ENCODE peak calls at places on chromosome 15, in nine cellular contexts. R, C, D, O, G, Q, P, S and Z are unnamed samples.

GRCh38 chr15:63475670-63476069 is 28.7 kb upstream of the USP3 start:
- DNase-seq in R (no peak), C (no peak), D (no peak), O (no peak), G (no peak), Q (no peak), P (no peak), S (no peak), Z (no peak)

GRCh38 chr15:67803996-67804843 is 21.1 kb upstream of the SKOR1 start:
- DNase-seq in R (no peak), C (no peak), D (no peak), O (no peak), G (no peak), Q (no peak), P (no peak), S (no peak), Z (no peak)

GRCh38 chr15:31236184-31237041 is 90.2 kb upstream of the KLF13 start:
- DNase-seq in R (no peak), C (no peak), D (peak; percentile 96), O (peak; percentile 85), G (peak; percentile 90), Q (peak; percentile 79), P (peak; percentile 91), S (peak; percentile 28), Z (no peak)

GRCh38 chr15:63048986-63049665 is 6.6 kb downstream of the TPM1 start:
- DNase-seq in R (no peak), C (peak; percentile 74), D (peak; percentile 81), O (peak; percentile 66), G (no peak), Q (peak; percentile 42), P (peak; percentile 54), S (peak; percentile 57), Z (peak; percentile 73)

GRCh38 chr15:85276508-85276907 is 103.9 kb upstream of the AKAP13 start:
- DNase-seq in R (no peak), C (no peak), D (no peak), O (no peak), G (no peak), Q (no peak), P (no peak), S (no peak), Z (no peak)

GRCh38 chr15:31338879-31339557 is 12.4 kb downstream of the KLF13 start:
- DNase-seq in R (no peak), C (peak; percentile 88), D (no peak), O (peak; percentile 51), G (peak; percentile 29), Q (peak; percentile 53), P (no peak), S (peak; percentile 92), Z (no peak)

GRCh38 chr15:56910801-56911200 is 7.6 kb upstream of the TCF12 start:
- DNase-seq in R (no peak), C (no peak), D (no peak), O (no peak), G (no peak), Q (no peak), P (no peak), S (no peak), Z (no peak)

GRCh38 chr15:67105065-67105951 is 39.9 kb downstream of the SMAD3 start:
- DNase-seq in R (peak; percentile 90), C (no peak), D (peak; percentile 83), O (no peak), G (peak; percentile 97), Q (peak; percentile 61), P (peak; percentile 96), S (no peak), Z (peak; percentile 75)

GRCh38 chr15:90106522-90107117 is 4.4 kb upstream of the IDH2 start:
- DNase-seq in R (no peak), C (no peak), D (peak; percentile 80), O (no peak), G (no peak), Q (peak; percentile 35), P (peak; percentile 95), S (no peak), Z (no peak)

GRCh38 chr15:92634641-92635272 is 20.8 kb downstream of the FAM174B start:
- DNase-seq in R (no peak), C (no peak), D (no peak), O (peak; percentile 49), G (no peak), Q (no peak), P (no peak), S (no peak), Z (peak; percentile 53)

GRCh38 chr15:27250223-27250622 is 279.2 kb downstream of the GABRG3 start:
- DNase-seq in R (no peak), C (no peak), D (no peak), O (no peak), G (no peak), Q (no peak), P (no peak), S (no peak), Z (no peak)

GRCh38 chr15:100763764-100764750 is 115.6 kb upstream of the ALDH1A3 start:
- DNase-seq in R (no peak), C (no peak), D (no peak), O (no peak), G (no peak), Q (no peak), P (no peak), S (no peak), Z (peak; percentile 73)

GRCh38 chr15:100767002-100767825 is 112.4 kb upstream of the ALDH1A3 start:
- DNase-seq in R (no peak), C (no peak), D (peak; percentile 52), O (no peak), G (no peak), Q (no peak), P (no peak), S (no peak), Z (no peak)

GRCh38 chr15:100764778-100765457 is 114.7 kb upstream of the ALDH1A3 start:
- DNase-seq in R (no peak), C (peak; percentile 42), D (peak; percentile 54), O (no peak), G (peak; percentile 45), Q (no peak), P (no peak), S (no peak), Z (no peak)

GRCh38 chr15:100766225-100767001 is 113.2 kb upstream of the ALDH1A3 start:
- DNase-seq in R (no peak), C (peak; percentile 37), D (peak; percentile 53), O (no peak), G (no peak), Q (no peak), P (no peak), S (no peak), Z (peak; percentile 70)

DNA sequence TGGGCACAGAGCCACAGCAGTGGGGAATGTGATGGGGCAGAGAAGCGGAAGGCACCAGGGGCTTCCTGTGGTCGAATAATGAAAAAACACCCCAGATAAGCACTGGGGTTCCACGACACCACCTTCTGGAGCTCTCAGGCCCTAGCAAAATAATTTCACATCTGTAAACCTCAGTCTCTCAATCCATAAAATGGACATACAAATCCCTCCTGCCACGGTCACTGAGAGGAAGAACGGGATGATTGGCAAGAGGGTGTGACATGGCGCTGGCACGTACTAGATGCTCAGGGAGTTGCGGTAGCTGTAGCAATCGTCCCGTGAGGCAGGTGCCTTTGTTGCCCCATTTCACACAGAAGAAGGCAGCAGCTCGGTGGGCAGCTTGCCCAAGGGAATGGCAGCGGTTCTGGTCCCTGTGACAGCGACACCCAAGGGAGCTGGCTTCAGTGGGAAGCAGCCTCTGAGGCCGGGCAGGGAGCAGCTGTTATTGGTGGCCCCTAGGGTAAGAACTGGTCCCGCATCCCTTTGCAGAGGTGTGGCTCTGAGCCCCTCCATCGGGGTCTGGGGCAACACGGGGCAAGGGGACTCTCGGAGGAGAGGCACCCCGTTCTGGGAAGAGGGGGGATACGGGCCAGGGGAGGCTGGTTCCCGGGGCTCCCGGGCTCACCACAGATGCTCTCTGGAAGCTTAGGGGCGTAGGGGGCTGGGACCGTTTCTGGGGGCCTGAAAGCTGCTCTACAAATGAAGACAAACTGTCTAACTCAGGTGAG is 114.0 kb upstream of the ALDH1A3 start:
- DNase-seq in R (no peak), C (peak; percentile 43), D (peak; percentile 51), O (no peak), G (no peak), Q (no peak), P (no peak), S (no peak), Z (no peak)
- TF ChIP-seq CTCF in R (no peak), C (no peak), D (no peak), O (no peak), G (no peak), Q (no peak), P (no peak), S (no peak), Z (no peak)

GRCh38 chr15:74869372-74869725 is 3.8 kb downstream of the SCAMP2 start:
- DNase-seq in R (no peak), C (no peak), D (no peak), O (no peak), G (no peak), Q (no peak), P (no peak), S (no peak), Z (no peak)
- H3K27ac ChIP-seq in R (no peak overlapping the region), C (peak overlapping the region; percentile 42), D (peak overlapping the region; percentile 37), O (peak overlapping the region; percentile 26), G (no peak overlapping the region), Q (peak overlapping the region; percentile 7), P (peak overlapping the region; percentile 62), S (peak overlapping the region; percentile 78), Z (peak overlapping the region; percentile 72)

GRCh38 chr15:39555885-39556284 is 25.0 kb upstream of the THBS1 start:
- DNase-seq in R (no peak), C (no peak), D (no peak), O (no peak), G (no peak), Q (no peak), P (no peak), S (no peak), Z (no peak)
- TF ChIP-seq CTCF in R (peak; percentile 10), C (no peak), D (no peak), O (no peak), G (peak; percentile 19), Q (no peak), P (no peak), S (no peak), Z (no peak)

GRCh38 chr15:43796566-43796965 is 3.5 kb downstream of the SERINC4 start:
- DNase-seq in R (no peak), C (no peak), D (no peak), O (no peak), G (no peak), Q (no peak), P (no peak), S (no peak), Z (no peak)

GRCh38 chr15:43795997-43796396 is 3.9 kb downstream of the SERF2 start:
- DNase-seq in R (no peak), C (no peak), D (no peak), O (no peak), G (no peak), Q (no peak), P (no peak), S (no peak), Z (no peak)

GRCh38 chr15:43793647-43794046 is 1.5 kb downstream of the SERF2 start:
- DNase-seq in R (no peak), C (no peak), D (no peak), O (no peak), G (no peak), Q (no peak), P (no peak), S (no peak), Z (no peak)

GRCh38 chr15:43794269-43795037 is 2.3 kb downstream of the SERF2 start:
- DNase-seq in R (no peak), C (no peak), D (no peak), O (no peak), G (no peak), Q (no peak), P (no peak), S (no peak), Z (no peak)

DNA sequence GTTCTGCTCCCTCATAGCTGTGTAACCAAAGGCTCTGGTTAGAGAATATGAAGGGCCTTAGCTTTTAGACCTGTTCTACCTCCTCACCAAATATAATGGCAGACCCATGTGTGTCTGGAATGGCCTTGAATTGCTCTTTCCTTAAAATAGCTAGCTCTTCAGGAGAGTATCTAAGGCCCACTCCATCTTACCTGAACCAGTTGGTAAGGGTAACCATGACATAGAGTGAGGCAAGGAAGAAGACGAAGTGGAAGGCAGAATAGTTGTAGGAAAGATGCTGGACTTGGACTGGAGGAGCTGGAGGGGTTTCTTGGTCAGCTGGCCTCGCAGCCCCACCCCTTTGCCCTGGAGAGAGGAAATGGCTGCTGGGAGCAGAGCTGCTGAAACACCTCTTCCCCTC is 3.1 kb downstream of the SERF2 start:
- DNase-seq in R (no peak), C (no peak), D (no peak), O (no peak), G (no peak), Q (no peak), P (no peak), S (no peak), Z (no peak)
- H3K27ac ChIP-seq in R (no peak overlapping the region), C (peak overlapping the region; percentile 14), D (no peak overlapping the region), O (no peak overlapping the region), G (no peak overlapping the region), Q (peak overlapping the region; percentile 13), P (peak overlapping the region; percentile 33), S (no peak overlapping the region), Z (peak overlapping the region; percentile 99)